ENCODE peak calls at places on chromosomes 2 and 18, in seven cellular contexts. R is psoas muscle, V is body of pancreas, M is lung, S is neural progenitor cell, W is IMR-90, F is tibial artery. Y is an unnamed sample.

GRCh38 chr18:68779169-68779568 is 18.7 kb upstream of the CCDC102B start:
- DNase-seq in W (peak; percentile 83), M (no peak), F (no peak), V (no peak), S (no peak), R (no peak), Y (no peak)

GRCh38 chr2:41994177-41994576 is 53.6 kb upstream of the PKDCC start:
- DNase-seq in V (no peak), S (no peak), M (no peak), F (no peak), R (no peak), W (peak; percentile 10), Y (no peak)

GRCh38 chr2:27489498-27490397 is at the start of gene IFT172:
- DNase-seq in M (peak; percentile 99), R (peak; percentile 99), W (peak; percentile 98), S (peak; percentile 100), F (peak; percentile 99), V (peak; percentile 100), Y (peak; percentile 100)

GRCh38 chr2:206488623-206489022 is 45.3 kb downstream of the ADAM23 start:
- DNase-seq in F (no peak), R (no peak), S (no peak), M (no peak), W (no peak), V (no peak), Y (no peak)

GRCh38 chr2:48282281-48282680 is 247.7 kb upstream of the STON1 start:
- DNase-seq in W (no peak), R (no peak), F (no peak), V (no peak), M (no peak), S (no peak), Y (no peak)

GRCh38 chr2:202054716-202055115 is 18.3 kb upstream of the KIAA2012 start:
- DNase-seq in S (no peak), R (no peak), F (no peak), W (no peak), M (no peak), V (no peak), Y (no peak)

GRCh38 chr2:147331790-147332419 is 512.9 kb upstream of the ACVR2A start:
- DNase-seq in V (peak; percentile 54), F (no peak), S (peak; percentile 73), W (no peak), R (no peak), M (no peak), Y (no peak)

GRCh38 chr2:27085670-27086089 is 892 bp upstream of the KHK start:
- DNase-seq in R (peak; percentile 91), W (peak; percentile 45), F (peak; percentile 94), M (peak; percentile 69), S (peak; percentile 81), V (peak; percentile 81), Y (no peak)

GRCh38 chr2:62344472-62344871 is 148.6 kb downstream of the B3GNT2 start:
- DNase-seq in M (no peak), R (no peak), V (no peak), F (no peak), W (no peak), S (no peak), Y (no peak)

GRCh38 chr18:31101148-31102019 is 837 bp downstream of the DSC2 start:
- DNase-seq in M (peak; percentile 76), V (peak; percentile 93), S (peak; percentile 85), F (peak; percentile 74), W (no peak), R (peak; percentile 79), Y (no peak)

GRCh38 chr2:222058830-222059229 is 240.0 kb downstream of the PAX3 start:
- DNase-seq in F (no peak), S (no peak), R (no peak), M (no peak), V (no peak), W (no peak), Y (no peak)

GRCh38 chr2:239927424-239927981 is 97.6 kb downstream of the NDUFA10 start:
- DNase-seq in S (no peak), F (peak; percentile 53), W (peak; percentile 93), V (no peak), R (peak; percentile 51), M (no peak), Y (peak; percentile 77)

GRCh38 chr2:235841863-235842262 is 326.3 kb downstream of the GBX2 start:
- DNase-seq in S (no peak), F (no peak), V (no peak), R (no peak), W (no peak), M (no peak), Y (no peak)

GRCh38 chr18:21404426-21404825 is 162.4 kb downstream of the GREB1L start:
- DNase-seq in V (no peak), S (no peak), R (no peak), F (no peak), W (no peak), M (no peak), Y (no peak)

GRCh38 chr18:80229766-80230745 is 17.3 kb downstream of the PARD6G start:
- DNase-seq in R (no peak), W (no peak), V (no peak), S (no peak), M (no peak), F (no peak), Y (no peak)

GRCh38 chr2:169265581-169265980 is 96.8 kb downstream of the LRP2 start:
- DNase-seq in R (no peak), M (no peak), V (no peak), S (no peak), W (no peak), F (no peak), Y (no peak)

GRCh38 chr2:169260246-169260645 is 102.1 kb downstream of the LRP2 start:
- DNase-seq in W (no peak), V (no peak), R (no peak), F (no peak), S (peak; percentile 35), M (no peak), Y (no peak)

GRCh38 chr2:169259402-169259801 is 102.9 kb downstream of the LRP2 start:
- DNase-seq in W (no peak), V (no peak), S (no peak), M (no peak), F (no peak), R (no peak), Y (no peak)

GRCh38 chr2:169258045-169258601 is 104.2 kb downstream of the LRP2 start:
- DNase-seq in R (no peak), M (no peak), F (no peak), S (no peak), V (no peak), W (no peak), Y (no peak)

DNA sequence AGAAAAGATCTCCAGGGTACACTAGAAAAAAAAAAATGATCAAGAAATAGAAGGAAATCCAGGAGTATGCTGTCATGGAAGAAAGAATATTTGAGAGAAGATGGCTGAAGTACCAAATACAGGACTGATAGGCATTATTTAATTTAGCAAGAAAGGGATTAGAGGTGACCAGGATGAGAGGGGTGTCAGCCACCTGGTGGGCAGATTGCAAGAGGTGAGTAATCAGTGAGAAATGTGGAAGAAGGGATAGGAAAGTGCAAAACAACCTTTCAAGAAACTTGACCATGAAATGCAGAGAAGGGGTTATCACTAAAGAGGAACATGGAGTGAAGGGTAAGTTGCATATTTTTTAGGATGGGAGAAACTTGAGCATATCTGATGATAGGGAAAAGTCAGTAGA is 101.5 kb downstream of the LRP2 start:
- DNase-seq in F (no peak), W (no peak), V (no peak), M (no peak), R (no peak), S (no peak), Y (no peak)
- H3K4me3 ChIP-seq in F (no peak overlapping the region), W (no peak overlapping the region), V (no peak overlapping the region), M (no peak overlapping the region), R (no peak overlapping the region), S (no peak overlapping the region), Y (no peak overlapping the region)

DNA sequence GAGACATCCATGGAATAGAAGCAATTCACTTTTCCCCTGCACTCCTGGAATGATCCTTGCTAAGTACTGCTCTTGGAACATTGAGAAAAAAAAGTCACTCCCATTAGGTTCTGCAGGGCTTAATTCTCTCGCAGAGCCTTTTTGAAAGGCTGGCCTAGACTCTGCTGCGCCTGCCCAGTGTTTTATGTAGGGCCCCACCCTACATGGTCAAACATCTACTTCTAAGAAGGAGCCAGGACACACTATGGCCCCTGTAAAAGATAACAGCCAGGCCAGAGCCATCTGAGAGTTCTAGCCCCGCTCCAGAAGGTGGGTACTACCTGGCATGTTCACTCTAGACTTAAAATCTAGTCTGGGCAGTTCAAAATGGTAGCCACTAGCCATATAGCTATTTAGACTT is 30.6 kb upstream of the NPAS2 start:
- DNase-seq in F (no peak), V (no peak), S (no peak), M (no peak), R (no peak), W (no peak), Y (no peak)
- H3K27ac ChIP-seq in F (no peak overlapping the region), V (no peak overlapping the region), S (no peak overlapping the region), M (no peak overlapping the region), R (no peak overlapping the region), W (no peak overlapping the region), Y (no peak overlapping the region)

DNA sequence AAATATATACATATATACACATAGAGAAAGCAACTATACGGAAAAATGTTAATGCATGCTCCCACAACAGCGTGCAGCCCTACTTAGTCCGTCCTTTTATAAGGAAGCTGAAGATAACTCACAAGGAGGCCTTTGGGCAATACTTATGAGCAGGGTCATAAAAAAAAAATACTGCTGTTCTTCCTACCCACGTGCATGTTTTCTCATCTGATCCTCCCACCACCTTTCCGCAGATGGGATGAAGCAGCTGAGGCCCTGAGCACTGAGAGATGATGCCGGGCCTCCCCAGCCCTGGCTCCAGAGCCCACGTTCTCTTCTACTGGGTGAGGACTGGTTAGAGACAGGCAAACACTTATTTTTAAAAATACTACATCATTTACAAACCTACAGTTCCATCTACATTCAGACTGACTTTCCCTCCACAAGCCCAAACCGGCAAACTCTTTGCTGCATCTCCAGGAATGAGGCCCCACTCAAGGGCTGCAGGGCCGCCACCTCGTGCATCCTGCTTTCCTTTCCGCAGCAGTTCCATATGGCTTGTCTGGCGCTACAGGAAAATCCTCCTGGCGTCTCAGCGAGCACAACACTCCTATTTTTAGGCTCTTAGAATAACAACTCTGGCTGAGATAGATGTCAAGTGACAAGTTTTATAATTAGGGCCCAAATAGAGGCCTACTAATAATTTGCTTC is 41.6 kb downstream of the TBC1D8 start:
- DNase-seq in W (no peak), S (no peak), M (no peak), R (peak; percentile 71), F (no peak), V (no peak), Y (no peak)
- H3K4me1 ChIP-seq in W (peaks cover 8% of the 10 kb centered on the region), S (peaks cover 9% of the 10 kb centered on the region), M (peaks cover 50% of the 10 kb centered on the region), R (peaks cover 92% of the 10 kb centered on the region), F (no peaks in the 10 kb centered on the region), V (peaks cover 94% of the 10 kb centered on the region), Y (no peaks in the 10 kb centered on the region)

DNA sequence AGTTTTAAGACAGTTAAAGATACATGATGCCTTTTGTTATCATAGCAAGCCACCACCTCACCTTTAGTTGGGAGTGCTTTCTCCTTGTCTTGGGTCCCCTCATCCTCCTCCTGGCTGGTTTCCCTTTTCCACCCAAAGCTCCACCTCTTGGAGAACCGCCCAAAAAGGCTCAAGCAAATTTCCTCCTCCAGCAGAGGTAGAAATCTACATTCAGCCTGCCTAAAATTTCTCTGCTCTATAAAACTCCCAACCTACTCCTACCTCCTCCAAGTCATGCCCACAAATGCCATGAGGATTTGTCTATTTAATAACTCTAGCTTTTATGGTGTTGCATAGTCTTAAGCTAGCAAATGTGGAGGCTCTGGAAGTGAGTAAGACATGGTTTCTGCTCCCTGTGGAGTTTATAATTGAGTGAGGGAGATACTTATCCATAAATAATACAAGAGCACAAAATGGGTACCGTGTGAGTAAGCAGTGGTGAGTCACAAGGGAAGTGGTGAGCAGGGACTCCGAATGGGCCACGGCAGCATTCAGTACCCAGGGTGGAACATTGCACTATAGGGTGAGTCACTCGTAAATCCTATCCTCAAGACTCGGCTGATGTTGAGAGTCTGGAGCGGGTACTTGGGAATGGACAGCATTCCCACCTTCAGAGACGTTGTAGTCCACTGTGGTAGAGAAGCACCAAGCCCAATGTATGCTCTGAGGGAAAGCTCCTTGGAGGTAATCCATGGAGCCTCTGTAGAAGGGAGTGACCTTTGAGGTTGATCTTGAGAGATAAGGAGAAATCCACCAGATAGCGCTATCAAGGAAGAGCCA is 146.3 kb downstream of the RTN4 start:
- DNase-seq in S (no peak), F (no peak), R (peak; percentile 76), M (peak; percentile 34), W (peak; percentile 99), V (no peak), Y (peak; percentile 21)
- H3K4me3 ChIP-seq in S (no peak overlapping the region), F (no peak overlapping the region), R (no peak overlapping the region), M (no peak overlapping the region), W (no peak overlapping the region), V (no peak overlapping the region), Y (no peak overlapping the region)

Y was measured in CD8-positive, alpha-beta memory T cell.